ENCODE peak calls at places on chromosomes 12 and 14, in eight cellular contexts. H is brain microvascular endothelial cell, P is left lung, V is colonic mucosa, W is PC-3, Z is mucosa of descending colon, T is neural progenitor cell, L is RWPE2. R is an unnamed sample.

GRCh38 chr12:131452444-131452860 is 258.4 kb upstream of the SFSWAP start:
- DNase-seq in H (no peak), P (peak; percentile 64), V (peak; percentile 29), W (peak; percentile 69), Z (no peak), T (peak; percentile 54), L (no peak), R (no peak)

GRCh38 chr12:49632986-49633702 is 9.8 kb downstream of the PRPF40B start:
- DNase-seq in H (no peak), P (no peak), V (no peak), W (no peak), Z (no peak), T (no peak), L (no peak), R (peak; percentile 29)

GRCh38 chr12:31702047-31702446 is 26.8 kb downstream of the AMN1 start:
- DNase-seq in H (no peak), P (no peak), V (no peak), W (peak; percentile 28), Z (no peak), T (peak; percentile 42), L (no peak), R (no peak)

GRCh38 chr12:40668095-40668494 is 24.1 kb upstream of the CNTN1 start:
- DNase-seq in H (no peak), P (no peak), V (no peak), W (no peak), Z (no peak), T (no peak), L (no peak), R (no peak)

GRCh38 chr14:65813760-65814387 is 401.3 kb downstream of the FUT8 start:
- DNase-seq in H (no peak), P (no peak), V (no peak), W (no peak), Z (no peak), T (peak; percentile 42), L (no peak), R (no peak)

GRCh38 chr12:10716704-10717315 is 6.3 kb downstream of the YBX3 start:
- DNase-seq in H (peak; percentile 92), P (no peak), V (peak; percentile 88), W (peak; percentile 88), Z (peak; percentile 73), T (peak; percentile 8), L (peak; percentile 87), R (no peak)

GRCh38 chr12:131672311-131672940 is 38.5 kb upstream of the SFSWAP start:
- DNase-seq in H (no peak), P (no peak), V (no peak), W (no peak), Z (no peak), T (no peak), L (no peak), R (no peak)

GRCh38 chr14:33271216-33271615 is 332.5 kb downstream of the NPAS3 start:
- DNase-seq in H (peak; percentile 7), P (no peak), V (no peak), W (no peak), Z (no peak), T (no peak), L (no peak), R (no peak)

GRCh38 chr14:67497716-67498115 is 9.2 kb upstream of the TMEM229B start:
- DNase-seq in H (no peak), P (no peak), V (no peak), W (no peak), Z (no peak), T (no peak), L (no peak), R (no peak)

GRCh38 chr14:53861781-53862180 is 94.8 kb downstream of the BMP4 start:
- DNase-seq in H (no peak), P (no peak), V (no peak), W (no peak), Z (no peak), T (no peak), L (no peak), R (no peak)

GRCh38 chr12:5691943-5692342 is 253.1 kb downstream of the ANO2 start:
- DNase-seq in H (no peak), P (no peak), V (no peak), W (no peak), Z (no peak), T (no peak), L (no peak), R (no peak)

GRCh38 chr12:46110220-46110700 is 119.9 kb upstream of the SCAF11 start:
- DNase-seq in H (no peak), P (no peak), V (peak; percentile 60), W (no peak), Z (peak; percentile 70), T (no peak), L (no peak), R (no peak)

DNA sequence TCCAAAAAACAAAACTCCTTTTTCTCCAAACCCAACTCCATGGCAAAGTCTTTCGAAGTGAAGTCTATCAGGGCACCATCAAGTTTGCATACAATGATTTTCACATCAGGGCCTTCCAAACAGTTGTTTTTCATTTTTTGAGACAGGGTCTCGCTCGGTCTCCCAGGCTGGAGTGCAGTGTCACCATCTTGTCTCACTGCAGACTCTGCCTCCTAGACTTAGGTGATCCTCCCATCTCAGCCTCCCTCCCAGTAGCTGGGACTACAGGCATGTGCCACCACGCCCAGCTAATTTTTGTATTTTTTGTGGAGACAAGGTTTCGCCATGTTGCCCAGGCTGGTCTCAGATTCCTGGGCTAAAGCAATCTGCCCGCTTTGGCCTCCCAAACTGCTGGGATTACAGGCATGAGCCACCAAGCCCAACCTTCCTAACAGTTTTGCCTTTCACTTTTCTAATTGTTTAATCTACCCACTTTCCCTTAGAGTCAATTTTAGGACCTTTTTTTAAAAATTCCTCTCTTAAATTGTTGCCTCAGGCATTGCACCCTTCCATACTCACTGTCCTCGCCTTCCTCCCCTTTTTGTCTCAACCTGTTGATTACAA is 11.6 kb downstream of the ZFHX2 start:
- DNase-seq in H (no peak), P (no peak), V (no peak), W (no peak), Z (no peak), T (no peak), L (no peak), R (no peak)
- TF ChIP-seq CTCF in H (no peak), P (peak; percentile 7), V (no peak), W (no peak), Z (no peak), T (no peak), L (peak; percentile 39), R (peak; percentile 70)

GRCh38 chr14:22104971-22105641 is 431.5 kb upstream of the OR4E1 start:
- DNase-seq in H (no peak), P (no peak), V (no peak), W (no peak), Z (no peak), T (no peak), L (no peak), R (no peak)

GRCh38 chr14:22107734-22108133 is 434.1 kb upstream of the OR4E1 start:
- DNase-seq in H (no peak), P (no peak), V (no peak), W (no peak), Z (no peak), T (no peak), L (no peak), R (no peak)

GRCh38 chr14:22105643-22106042 is 432.0 kb upstream of the OR4E1 start:
- DNase-seq in H (no peak), P (no peak), V (no peak), W (no peak), Z (no peak), T (no peak), L (no peak), R (no peak)

GRCh38 chr14:22112004-22112403 is 438.4 kb upstream of the OR4E1 start:
- DNase-seq in H (no peak), P (no peak), V (peak; percentile 34), W (peak; percentile 33), Z (peak; percentile 39), T (peak; percentile 31), L (no peak), R (no peak)

GRCh38 chr14:22106700-22107697 is 433.4 kb upstream of the OR4E1 start:
- DNase-seq in H (no peak), P (no peak), V (no peak), W (no peak), Z (no peak), T (no peak), L (no peak), R (no peak)
- TF ChIP-seq CTCF in H (no peak), P (no peak), V (no peak), W (no peak), Z (no peak), T (peak; percentile 25), L (no peak), R (no peak)

GRCh38 chr14:24058260-24058950 is 6.6 kb downstream of the CARMIL3 start:
- DNase-seq in H (peak; percentile 74), P (peak; percentile 56), V (peak; percentile 57), W (peak; percentile 84), Z (peak; percentile 62), T (peak; percentile 78), L (peak; percentile 68), R (peak; percentile 64)
- TF ChIP-seq CTCF in H (peak; percentile 93), P (peak; percentile 81), V (peak; percentile 84), W (peak; percentile 84), Z (peak; percentile 64), T (peak; percentile 71), L (peak; percentile 86), R (peak; percentile 92)

DNA sequence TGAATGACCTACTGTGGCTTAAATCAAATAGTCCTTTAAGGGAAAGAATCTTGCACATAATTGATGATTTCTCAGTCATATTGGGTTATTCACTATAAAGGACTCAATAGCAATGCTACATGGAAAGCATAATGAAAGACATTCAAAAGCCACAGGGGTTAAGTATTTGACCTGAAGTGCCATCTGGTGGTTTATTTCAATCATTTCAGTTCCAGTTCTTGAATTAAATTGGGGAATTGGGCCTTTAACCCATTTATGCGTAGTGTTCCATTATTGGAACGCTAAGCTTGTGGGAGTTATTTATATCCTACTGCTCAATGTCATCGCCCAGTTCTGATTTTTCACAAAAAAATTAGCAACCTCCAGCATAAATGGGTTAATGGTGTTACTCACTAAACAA is 41.3 kb upstream of the C12orf71 start:
- DNase-seq in H (no peak), P (no peak), V (no peak), W (peak; percentile 58), Z (no peak), T (peak; percentile 14), L (no peak), R (no peak)
- TF ChIP-seq CTCF in H (no peak), P (no peak), V (peak; percentile 18), W (peak; percentile 66), Z (no peak), T (peak; percentile 42), L (peak; percentile 43), R (peak; percentile 59)

R was measured in CD14-positive monocyte.